ENCODE peak calls at places on chromosomes 11 and 22, in five cellular contexts. I, A, Y, E and B are unnamed samples.

GRCh38 chr11:15222777-15223176 is 108.1 kb downstream of the INSC start:
- DNase-seq in I (no peak), A (no peak), Y (no peak), E (no peak), B (no peak)

GRCh38 chr11:129694966-129695365 is 120.7 kb upstream of the TMEM45B start:
- DNase-seq in I (no peak), A (no peak), Y (no peak), E (no peak), B (no peak)

GRCh38 chr11:113384551-113384950 is 3.0 kb upstream of the ANKK1 start:
- DNase-seq in I (no peak), A (peak; percentile 45), Y (no peak), E (no peak), B (peak; percentile 23)

GRCh38 chr11:100719809-100720221 is 32.7 kb downstream of the ARHGAP42 start:
- DNase-seq in I (no peak), A (peak; percentile 8), Y (peak; percentile 59), E (peak; percentile 71), B (peak; percentile 56)

GRCh38 chr22:44023404-44024287 is 456 bp upstream of the PARVB start:
- DNase-seq in I (peak; percentile 28), A (peak; percentile 48), Y (peak; percentile 48), E (peak; percentile 52), B (peak; percentile 34)

GRCh38 chr11:18836415-18836814 is 44.8 kb upstream of the PTPN5 start:
- DNase-seq in I (no peak), A (no peak), Y (no peak), E (no peak), B (no peak)

GRCh38 chr11:71191201-71191600 is 61.2 kb downstream of the SHANK2 start:
- DNase-seq in I (no peak), A (no peak), Y (no peak), E (no peak), B (no peak)

GRCh38 chr22:49847751-49848689 is 5.6 kb upstream of the ZBED4 start:
- DNase-seq in I (no peak), A (no peak), Y (peak; percentile 19), E (no peak), B (no peak)

GRCh38 chr11:32405592-32405991 is 29.7 kb downstream of the WT1 start:
- DNase-seq in I (no peak), A (no peak), Y (no peak), E (no peak), B (no peak)

GRCh38 chr11:126212089-126212660 is 593 bp downstream of the FAM118B start:
- DNase-seq in I (no peak), A (no peak), Y (no peak), E (no peak), B (no peak)

DNA sequence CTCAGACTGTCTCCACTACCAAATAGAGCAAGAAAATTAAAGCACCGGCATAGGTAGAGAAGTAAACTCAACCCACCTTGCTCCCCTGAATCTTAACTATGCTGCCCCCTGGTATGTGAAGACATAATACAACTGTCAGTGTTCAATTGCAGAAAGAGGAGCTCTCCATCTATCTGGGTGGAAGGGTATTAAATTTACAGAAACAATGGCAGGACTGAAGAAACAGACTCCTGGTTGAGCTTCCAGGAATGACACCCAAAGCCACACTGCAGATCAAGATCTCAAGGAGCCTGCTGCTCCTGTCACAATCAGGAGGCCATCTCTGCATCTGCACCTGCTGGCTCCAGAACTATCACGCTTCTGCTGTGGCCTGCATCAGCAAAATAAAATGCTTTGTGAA is 132.1 kb upstream of the BMAL1 start:
- DNase-seq in I (no peak), A (no peak), Y (no peak), E (peak; percentile 11), B (no peak)
- TF ChIP-seq CTCF in I (no peak), A (no peak), Y (no peak), E (no peak), B (no peak)

GRCh38 chr11:118791015-118791960 is at the start of gene DDX6:
- DNase-seq in I (peak; percentile 86), A (peak; percentile 92), Y (peak; percentile 91), E (peak; percentile 95), B (peak; percentile 92)
- TF ChIP-seq CTCF in I (peak; percentile 30), A (no peak), Y (no peak), E (peak; percentile 20), B (no peak)

GRCh38 chr22:30288414-30289125 is 735 bp downstream of the CASTOR1 start:
- DNase-seq in I (no peak), A (no peak), Y (no peak), E (no peak), B (no peak)
- TF ChIP-seq CTCF in I (no peak), A (no peak), Y (no peak), E (no peak), B (no peak)

GRCh38 chr22:26669060-26669481 is 11.7 kb downstream of the MIAT start:
- DNase-seq in I (peak; percentile 40), A (peak; percentile 73), Y (no peak), E (peak; percentile 78), B (peak; percentile 87)
- TF ChIP-seq CTCF in I (peak; percentile 49), A (peak; percentile 75), Y (peak; percentile 14), E (peak; percentile 71), B (peak; percentile 73)

DNA sequence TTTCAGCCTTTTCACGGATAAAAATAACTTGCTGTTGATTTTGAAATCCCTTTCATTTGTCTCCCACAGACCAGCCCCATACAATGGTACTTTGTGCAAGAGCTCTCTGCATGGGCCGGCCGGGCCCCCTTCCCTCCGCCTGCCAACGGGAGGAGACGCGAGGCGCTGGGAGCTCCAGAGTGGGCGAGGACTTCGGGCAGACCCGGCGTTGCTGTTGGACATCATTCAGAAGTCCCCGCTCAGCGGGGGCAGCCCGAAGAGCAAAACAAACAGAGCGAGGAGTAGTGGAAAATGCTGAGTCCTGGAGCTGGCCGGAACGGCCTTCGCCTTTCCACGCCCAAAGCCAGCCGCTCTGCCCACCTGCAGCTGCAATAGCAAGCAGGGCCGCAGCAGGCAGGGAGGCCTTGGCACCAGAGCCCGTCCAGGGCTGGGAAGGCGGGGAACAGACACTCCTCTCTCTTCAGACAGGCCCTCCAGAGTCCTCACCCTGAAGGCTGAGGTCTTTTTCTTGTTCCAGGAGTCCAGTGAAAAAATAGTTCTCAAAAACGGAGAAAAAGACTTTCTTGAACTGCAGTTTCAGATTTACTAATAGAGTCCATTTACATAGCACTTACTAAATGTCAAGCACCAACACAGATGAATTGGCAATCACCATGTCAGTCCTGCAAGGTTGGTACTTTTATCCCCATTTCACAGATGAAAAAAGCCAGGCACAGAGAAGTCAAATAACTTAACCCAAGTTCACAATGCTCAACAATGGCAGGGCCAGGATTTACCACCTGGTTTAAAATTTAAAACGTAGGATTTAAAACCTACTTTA is 135.5 kb downstream of the ETS1 start:
- DNase-seq in I (peak; percentile 61), A (no peak), Y (no peak), E (no peak), B (peak; percentile 43)
- TF ChIP-seq CTCF in I (no peak), A (no peak), Y (no peak), E (no peak), B (no peak)

GRCh38 chr11:110091995-110092576 is 1.1 kb upstream of the ZC3H12C start:
- DNase-seq in I (no peak), A (no peak), Y (no peak), E (no peak), B (no peak)
- TF ChIP-seq CTCF in I (no peak), A (no peak), Y (no peak), E (no peak), B (no peak)